ENCODE peak calls at places on chromosomes 16 and 17, in ten cellular contexts. Y is sigmoid colon, N is A549, K is tibial nerve, V is ovary, Q is heart left ventricle, H is transverse colon, L is Peyer's patch, T is H1, E is stomach. J is an unnamed sample.
A peak's percentile ranks its signal among the peaks of the same experiment; 100 is the strongest.

GRCh38 chr17:44039829-44040635 is 25.3 kb upstream of the TMEM101 start:
- DNase-seq in Y (no peak), N (no peak), K (no peak), V (no peak), Q (no peak), H (no peak), L (no peak), T (no peak), E (no peak), J (no peak)

GRCh38 chr17:4672055-4672630 is 30.7 kb upstream of the ALOX15 start:
- DNase-seq in Y (no peak), N (no peak), K (no peak), V (no peak), Q (no peak), H (no peak), L (no peak), T (no peak), E (no peak), J (no peak)

GRCh38 chr16:69443809-69444611 is 19.6 kb downstream of the CYB5B start:
- DNase-seq in Y (peak; percentile 84), N (no peak), K (no peak), V (peak; percentile 32), Q (peak; percentile 33), H (peak; percentile 27), L (no peak), T (no peak), E (no peak), J (no peak)

GRCh38 chr17:72772331-72772821 is 320.1 kb downstream of the SLC39A11 start:
- DNase-seq in Y (no peak), N (no peak), K (no peak), V (no peak), Q (no peak), H (peak; percentile 10), L (no peak), T (no peak), E (no peak), J (no peak)

GRCh38 chr17:74921045-74921681 is 1.9 kb downstream of the USH1G start:
- DNase-seq in Y (no peak), N (no peak), K (no peak), V (peak; percentile 59), Q (no peak), H (no peak), L (no peak), T (no peak), E (no peak), J (no peak)

GRCh38 chr17:69882281-69882680 is 192.7 kb upstream of the KCNJ16 start:
- DNase-seq in Y (no peak), N (no peak), K (no peak), V (no peak), Q (no peak), H (no peak), L (no peak), T (no peak), E (no peak), J (no peak)

GRCh38 chr17:12637015-12637414 is 28.7 kb upstream of the MYOCD start:
- DNase-seq in Y (no peak), N (peak; percentile 56), K (no peak), V (no peak), Q (no peak), H (no peak), L (no peak), T (no peak), E (no peak), J (no peak)

GRCh38 chr17:32525116-32525515 is 38.3 kb downstream of the CDK5R1 start:
- DNase-seq in Y (no peak), N (no peak), K (no peak), V (no peak), Q (no peak), H (no peak), L (no peak), T (no peak), E (no peak), J (no peak)

DNA sequence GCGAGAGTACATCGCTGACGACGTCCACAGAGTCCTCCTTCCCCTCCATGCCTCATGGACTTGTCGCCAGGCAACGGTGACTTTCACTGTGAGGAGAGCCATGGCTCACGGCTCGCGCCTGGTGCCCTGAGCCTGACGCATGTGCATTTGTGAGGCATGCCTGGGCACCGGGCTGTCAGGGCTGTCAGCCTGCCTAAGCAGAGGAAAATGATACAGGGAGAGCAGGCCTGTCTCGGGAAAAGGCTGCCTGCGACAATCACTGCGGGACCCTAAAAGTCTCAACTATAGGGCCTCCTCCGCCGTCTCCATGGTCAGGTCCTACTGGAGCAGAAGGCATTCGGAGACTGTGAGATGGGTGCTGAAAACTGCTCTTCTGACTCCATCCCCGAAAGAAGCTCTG is 135.5 kb upstream of the WSB1 start:
- DNase-seq in Y (no peak), N (no peak), K (no peak), V (no peak), Q (no peak), H (no peak), L (peak; percentile 18), T (no peak), E (no peak), J (no peak)
- H3K9me3 ChIP-seq in Y (no peaks in the 10 kb centered on the region), N (no peaks in the 10 kb centered on the region), K (no peaks in the 10 kb centered on the region), V (no peaks in the 10 kb centered on the region), Q (no peaks in the 10 kb centered on the region), H (peaks cover 3% of the 10 kb centered on the region), L (no peaks in the 10 kb centered on the region), T (peaks cover 63% of the 10 kb centered on the region), E (no peaks in the 10 kb centered on the region), J (no peaks in the 10 kb centered on the region)

DNA sequence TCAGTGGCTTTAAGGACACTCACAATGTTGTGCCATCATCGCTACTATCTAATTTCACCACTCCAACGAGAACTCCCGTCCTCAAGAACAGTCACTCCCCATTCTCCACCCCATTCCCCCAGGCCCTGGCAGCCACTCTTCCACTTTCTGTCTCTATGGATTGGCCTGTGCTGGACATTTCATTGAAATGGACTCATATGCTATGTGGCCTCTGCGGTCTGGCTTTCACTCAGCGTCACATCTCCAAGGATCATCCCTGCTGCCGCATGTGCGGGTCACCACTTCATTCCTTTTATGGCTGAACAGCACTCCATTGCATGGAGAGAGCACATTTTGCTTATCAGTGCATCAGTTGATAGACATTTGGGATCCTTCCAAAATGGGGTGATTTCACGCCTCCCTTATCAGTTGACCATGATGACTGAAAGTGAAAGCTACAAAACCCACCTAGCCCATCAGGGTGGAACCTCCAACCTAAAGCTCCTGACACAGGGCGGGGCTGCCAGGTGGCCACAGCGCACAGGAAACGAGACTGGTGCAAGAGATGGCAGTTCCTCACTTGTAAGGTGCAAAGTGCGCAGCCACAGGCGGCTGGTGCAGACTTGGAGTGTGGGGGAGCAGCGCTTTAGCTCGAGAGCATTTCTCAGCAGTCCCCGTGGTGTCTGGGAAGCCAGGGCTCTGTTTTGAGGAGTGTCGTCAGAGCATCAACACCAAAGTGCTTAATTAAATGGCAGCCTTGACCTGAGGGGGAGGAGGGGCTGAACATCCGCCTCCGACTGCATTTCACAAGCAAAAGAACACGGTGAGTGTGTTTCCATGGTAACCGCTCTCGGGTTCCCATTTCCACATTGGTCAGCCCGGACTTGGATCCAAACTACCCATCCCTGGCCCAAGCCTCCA is 23.8 kb downstream of the COTL1 start:
- DNase-seq in Y (no peak), N (no peak), K (no peak), V (peak; percentile 70), Q (no peak), H (peak; percentile 84), L (peak; percentile 86), T (no peak), E (peak; percentile 78), J (peak; percentile 14)
- TF ChIP-seq POLR2A in Y (no peak), N (no peak), K (no peak), V (no peak), Q (no peak), H (peak; percentile 39), L (peak; percentile 51), T (no peak), E (no peak), J (no peak)

GRCh38 chr17:68603663-68604062 is 2.5 kb upstream of the FAM20A start:
- DNase-seq in Y (no peak), N (no peak), K (no peak), V (no peak), Q (no peak), H (no peak), L (no peak), T (no peak), E (no peak), J (no peak)

GRCh38 chr17:68605914-68606313 is 4.7 kb upstream of the FAM20A start:
- DNase-seq in Y (no peak), N (no peak), K (no peak), V (no peak), Q (no peak), H (no peak), L (no peak), T (no peak), E (no peak), J (no peak)

GRCh38 chr17:68608515-68609130 is 7.5 kb upstream of the FAM20A start:
- DNase-seq in Y (no peak), N (no peak), K (no peak), V (no peak), Q (no peak), H (no peak), L (no peak), T (no peak), E (no peak), J (no peak)

GRCh38 chr17:68603027-68603426 is 1.9 kb upstream of the FAM20A start:
- DNase-seq in Y (no peak), N (no peak), K (no peak), V (no peak), Q (peak; percentile 57), H (no peak), L (no peak), T (no peak), E (no peak), J (no peak)

GRCh38 chr17:68606451-68607307 is 5.5 kb upstream of the FAM20A start:
- DNase-seq in Y (no peak), N (no peak), K (no peak), V (no peak), Q (no peak), H (no peak), L (no peak), T (no peak), E (no peak), J (no peak)
- H3K9me3 ChIP-seq in Y (no peaks in the 10 kb centered on the region), N (peaks cover 32% of the 10 kb centered on the region), K (no peaks in the 10 kb centered on the region), V (no peaks in the 10 kb centered on the region), Q (peaks cover 38% of the 10 kb centered on the region), H (peaks cover 33% of the 10 kb centered on the region), L (no peaks in the 10 kb centered on the region), T (peaks cover 14% of the 10 kb centered on the region), E (no peaks in the 10 kb centered on the region), J (peaks cover 3% of the 10 kb centered on the region)

GRCh38 chr16:49734330-49734729 is 121.6 kb downstream of the ZNF423 start:
- DNase-seq in Y (peak; percentile 78), N (no peak), K (no peak), V (no peak), Q (peak; percentile 64), H (no peak), L (no peak), T (no peak), E (no peak), J (peak; percentile 17)

GRCh38 chr16:49737541-49737940 is 118.4 kb downstream of the ZNF423 start:
- DNase-seq in Y (no peak), N (no peak), K (no peak), V (no peak), Q (no peak), H (no peak), L (no peak), T (no peak), E (no peak), J (no peak)

GRCh38 chr16:49727611-49728010 is 128.3 kb downstream of the ZNF423 start:
- DNase-seq in Y (no peak), N (no peak), K (no peak), V (no peak), Q (no peak), H (no peak), L (no peak), T (no peak), E (no peak), J (no peak)

GRCh38 chr16:49733278-49734009 is 122.5 kb downstream of the ZNF423 start:
- DNase-seq in Y (no peak), N (no peak), K (no peak), V (no peak), Q (no peak), H (no peak), L (no peak), T (no peak), E (no peak), J (no peak)

DNA sequence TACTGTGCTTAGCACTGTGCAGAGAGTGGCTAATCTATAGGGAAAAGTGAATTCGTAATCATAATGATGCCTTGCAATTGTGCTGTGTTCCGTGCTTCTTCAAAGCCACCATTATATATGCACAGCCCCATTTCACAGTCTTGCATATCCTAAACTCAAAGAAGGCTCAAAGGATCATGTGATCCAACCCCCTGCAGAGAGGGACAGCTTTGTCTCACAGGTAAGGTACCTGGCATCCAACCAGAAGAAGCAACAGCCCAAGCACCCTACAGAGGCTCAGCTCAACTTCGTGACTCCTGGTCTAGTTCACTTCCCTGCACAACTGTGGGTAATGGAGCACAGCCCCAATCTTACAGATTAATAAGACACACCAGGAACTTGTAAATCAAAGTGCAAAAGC is 124.0 kb downstream of the ZNF423 start:
- DNase-seq in Y (no peak), N (no peak), K (no peak), V (no peak), Q (no peak), H (no peak), L (no peak), T (no peak), E (no peak), J (no peak)
- TF ChIP-seq POLR2A in Y (no peak), N (no peak), K (no peak), V (no peak), Q (no peak), H (no peak), L (no peak), T (no peak), E (no peak), J (no peak)

J was measured in body of pancreas.